ENCODE peak calls at places on chromosomes 4 and X, in five cellular contexts. Q is GM12878, N is transverse colon, L is breast epithelium, S is HepG2. G is an unnamed sample.

GRCh38 chrX:8848921-8849320 is 47.7 kb upstream of the FAM9A start:
- DNase-seq in N (no peak), L (no peak), Q (no peak), S (no peak), G (no peak)

GRCh38 chr4:121316091-121316490 is 64.7 kb downstream of the QRFPR start:
- DNase-seq in Q (no peak), L (no peak), S (no peak), N (no peak), G (no peak)

GRCh38 chrX:63657821-63658220 is 127.2 kb downstream of the ARHGEF9 start:
- DNase-seq in S (no peak), N (no peak), L (no peak), Q (no peak), G (no peak)

GRCh38 chr4:47085661-47086060 is 54.3 kb downstream of the GABRB1 start:
- DNase-seq in S (no peak), Q (no peak), N (no peak), L (no peak), G (no peak)

GRCh38 chrX:19609541-19609940 is 94.2 kb upstream of the MAP3K15 start:
- DNase-seq in L (no peak), N (no peak), S (no peak), Q (no peak), G (no peak)

GRCh38 chr4:88865051-88865450 is 167.4 kb upstream of the NAP1L5 start:
- DNase-seq in L (no peak), S (no peak), N (no peak), Q (no peak), G (no peak)

GRCh38 chr4:11313157-11313943 is 115.3 kb downstream of the HS3ST1 start:
- DNase-seq in L (no peak), S (no peak), N (no peak), Q (no peak), G (no peak)

GRCh38 chr4:52914051-52914605 is 52.0 kb downstream of the RASL11B start:
- DNase-seq in Q (no peak), S (peak; percentile 27), N (no peak), L (no peak), G (no peak)

GRCh38 chrX:115459883-115460564 is 101.0 kb upstream of the PLS3 start:
- DNase-seq in S (no peak), Q (no peak), N (no peak), L (no peak), G (no peak)

GRCh38 chrX:65647801-65648200 is 19.7 kb upstream of the MSN start:
- DNase-seq in N (no peak), L (no peak), Q (no peak), S (no peak), G (no peak)

GRCh38 chrX:123603516-123603915 is 129.3 kb downstream of the THOC2 start:
- DNase-seq in L (no peak), Q (no peak), S (no peak), N (no peak), G (no peak)

DNA sequence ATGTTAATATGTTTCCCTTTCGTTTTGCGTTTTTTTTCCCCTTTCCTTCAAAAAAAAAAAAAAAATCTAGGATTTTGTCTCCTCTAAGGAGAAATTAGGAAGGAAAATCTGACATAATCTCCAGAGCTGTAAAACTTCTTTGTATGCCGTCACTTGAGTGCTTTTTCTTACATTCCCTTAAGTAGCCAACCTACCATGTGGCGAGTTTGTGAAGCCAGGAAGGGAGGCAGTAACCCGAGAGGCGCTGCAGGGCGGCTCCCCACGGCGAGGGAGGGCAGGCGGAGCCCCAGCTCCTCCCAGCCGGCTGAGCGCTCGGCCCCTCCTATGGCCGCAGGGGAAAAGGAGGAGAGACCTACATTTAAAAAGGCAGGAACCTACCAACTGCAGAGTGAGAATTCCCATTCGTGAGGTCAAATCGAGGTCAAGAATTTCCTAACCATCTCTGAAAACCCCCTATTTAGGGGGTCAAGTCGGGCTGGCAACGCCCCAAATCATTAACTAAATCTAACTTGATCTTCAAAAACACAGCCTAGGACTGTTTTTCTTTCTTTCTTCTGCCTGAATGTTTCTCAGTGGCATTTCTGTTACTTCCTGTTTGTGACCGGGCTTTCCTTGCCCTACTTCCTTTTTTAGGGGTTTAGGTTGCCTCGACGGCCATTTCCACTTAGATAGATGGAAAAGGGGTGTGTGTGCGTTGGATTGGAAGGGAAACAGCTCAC is 345.1 kb upstream of the KLF3 start:
- DNase-seq in Q (peak; percentile 87), S (peak; percentile 52), L (peak; percentile 88), N (peak; percentile 93), G (peak; percentile 96)
- TF ChIP-seq POLR2AphosphoS5 in Q (peak; percentile 59), S (no peak), L (peak; percentile 66), N (peak; percentile 68), G (peak; percentile 39)

DNA sequence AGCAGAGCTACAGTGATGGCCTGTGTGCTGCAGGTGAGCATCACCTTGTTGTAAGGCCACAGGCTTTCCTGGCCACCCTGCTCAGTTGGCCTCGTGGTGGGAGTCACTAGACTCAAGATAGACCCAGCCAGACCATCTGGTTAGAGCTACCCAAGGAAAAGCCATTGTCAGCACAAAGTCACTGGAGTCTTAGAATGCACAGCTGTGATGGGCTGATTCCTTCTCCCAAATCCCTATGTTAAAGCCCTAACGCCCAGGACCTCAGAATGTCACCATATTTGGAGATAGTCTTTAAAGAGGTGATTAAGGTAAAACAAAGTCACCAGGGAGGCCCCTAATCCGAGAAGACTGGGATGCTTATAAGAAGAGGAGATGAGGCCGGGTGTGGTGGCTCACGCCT is 173.4 kb downstream of the DHRSX start:
- DNase-seq in S (no peak), L (no peak), N (no peak), Q (no peak), G (no peak)
- H3K9me3 ChIP-seq in S (no peaks in the 10 kb centered on the region), L (no peaks in the 10 kb centered on the region), N (no peaks in the 10 kb centered on the region), Q (peaks cover 10% of the 10 kb centered on the region), G (no peaks in the 10 kb centered on the region)

DNA sequence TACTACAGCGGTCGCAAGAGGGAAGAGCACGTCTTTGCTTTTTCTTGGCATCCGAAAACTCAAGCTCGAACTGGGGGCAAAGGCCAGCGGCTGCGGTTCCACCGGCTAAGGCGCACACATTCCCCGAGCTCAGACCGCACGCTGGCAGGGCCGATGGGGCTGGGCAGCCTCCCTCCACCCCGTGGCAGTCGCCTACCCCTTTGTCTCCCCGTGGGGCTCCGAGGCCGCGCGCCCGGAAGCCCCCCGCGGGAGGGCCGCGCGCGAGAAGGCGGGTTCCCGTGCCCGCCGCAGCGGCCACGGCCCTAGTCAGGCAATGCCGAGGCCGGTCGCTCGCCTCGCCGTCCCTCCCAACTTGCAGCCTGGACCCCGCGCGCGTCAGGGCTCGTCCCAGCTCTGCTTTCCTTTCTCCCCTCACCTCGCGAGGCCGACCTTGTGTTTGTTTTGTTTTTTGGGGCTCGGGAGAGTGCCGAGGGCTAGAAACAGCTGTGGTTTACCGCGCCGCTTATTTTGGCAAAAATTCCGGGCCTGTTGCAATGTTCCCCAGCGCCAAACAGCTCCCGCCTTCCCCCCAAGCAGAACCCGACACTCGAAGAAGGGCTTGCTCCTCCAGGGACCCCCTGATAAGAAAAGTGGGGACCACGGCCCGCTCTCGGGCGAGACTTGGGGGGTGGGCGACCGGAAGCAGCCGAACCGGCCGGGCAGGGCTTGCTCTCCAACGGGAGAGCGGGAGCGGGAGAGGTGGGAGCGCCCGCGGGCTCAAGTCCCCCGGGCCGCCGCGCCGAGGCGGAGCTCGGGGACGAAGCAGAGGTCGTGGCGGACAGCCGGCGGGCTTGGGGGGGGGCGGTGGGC is 553 bp upstream of the N4BP2 start:
- DNase-seq in Q (no peak), S (peak; percentile 30), N (peak; percentile 75), L (peak; percentile 77), G (peak; percentile 84)
- TF ChIP-seq POLR2AphosphoS5 in Q (peak; percentile 80), S (peak; percentile 68), N (no peak), L (peak; percentile 69), G (peak; percentile 87)

DNA sequence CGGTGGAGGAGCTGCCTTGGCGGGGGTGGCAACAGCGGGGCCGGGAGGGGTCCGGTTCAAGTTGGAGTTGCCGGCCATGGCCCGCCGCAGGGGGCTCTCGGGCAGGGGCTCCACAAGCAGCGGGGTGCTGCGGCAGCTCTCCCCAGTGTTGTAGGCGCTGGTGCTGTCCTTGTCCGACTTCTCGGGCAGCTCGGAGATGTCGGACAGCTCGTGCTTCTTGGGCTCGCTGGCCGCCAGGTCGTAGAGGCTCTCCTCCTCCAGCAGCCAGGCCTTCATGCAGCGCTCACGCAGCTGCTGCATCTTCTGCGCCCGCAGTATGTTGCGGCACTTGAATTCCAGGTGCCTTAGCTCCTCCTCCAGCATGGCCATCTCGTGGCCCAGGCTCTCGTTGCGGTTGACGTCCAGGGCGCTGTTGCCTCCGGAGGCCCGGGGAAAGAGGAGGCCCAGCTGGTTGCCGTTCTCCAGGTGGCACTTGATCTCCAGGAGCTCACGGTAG is 9.7 kb downstream of the SSR4 start:
- DNase-seq in L (no peak), Q (no peak), S (no peak), N (no peak), G (peak; percentile 59)
- H3K9me3 ChIP-seq in L (no peaks in the 10 kb centered on the region), Q (no peaks in the 10 kb centered on the region), S (no peaks in the 10 kb centered on the region), N (no peaks in the 10 kb centered on the region), G (no peaks in the 10 kb centered on the region)

DNA sequence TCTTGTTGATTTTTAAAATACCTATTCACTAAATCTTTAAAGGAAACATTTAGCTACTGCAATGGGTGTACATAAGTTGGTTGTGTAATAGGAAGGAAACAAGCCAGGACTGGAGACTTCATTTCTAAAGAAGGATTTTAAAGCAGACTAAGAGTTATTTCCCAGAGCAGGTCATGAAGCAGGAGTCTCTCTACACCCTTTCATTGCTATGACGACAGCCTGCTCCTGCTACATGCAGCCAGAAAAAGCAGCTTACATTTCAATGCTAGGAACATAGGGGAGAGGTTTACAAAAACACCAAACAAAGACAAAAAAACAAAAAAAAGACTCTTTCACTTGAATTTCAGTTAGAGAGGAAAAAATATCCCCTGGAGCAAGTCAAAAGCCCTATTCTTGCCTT is 3.5 kb downstream of the SPARCL1 start:
- DNase-seq in L (no peak), S (no peak), Q (no peak), N (no peak), G (peak; percentile 75)
- TF ChIP-seq POLR2AphosphoS5 in L (no peak), S (no peak), Q (no peak), N (peak; percentile 10), G (peak; percentile 79)

GRCh38 chr4:19566041-19566440 is 685.7 kb upstream of the SLIT2 start:
- DNase-seq in N (no peak), S (no peak), L (no peak), Q (no peak), G (no peak)
- H3K9me3 ChIP-seq in N (no peaks in the 10 kb centered on the region), S (peaks cover 95% of the 10 kb centered on the region), L (no peaks in the 10 kb centered on the region), Q (no peaks in the 10 kb centered on the region), G (no peaks in the 10 kb centered on the region)